ENCODE peak calls at places on chromosome 11, in five cellular contexts. One of them, this sample, is unnamed.

GRCh38 chr11:12523180-12523924 is 146.0 kb downstream of the PARVA start:
- DNase-seq in endothelial cell of umbilical vein: no peak
- DNase-seq in H1: no peak
- DNase-seq in A549: no peak
- DNase-seq in K562: no peak
- DNase-seq in this sample: no peak

GRCh38 chr11:25065711-25066110 is 568.9 kb downstream of the LUZP2 start:
- DNase-seq in A549: peak
- DNase-seq in endothelial cell of umbilical vein: peak
- DNase-seq in K562: no peak
- DNase-seq in H1: no peak
- DNase-seq in this sample: no peak

GRCh38 chr11:61082931-61083531 is 19.3 kb upstream of the CD5 start:
- DNase-seq in endothelial cell of umbilical vein: no peak
- DNase-seq in A549: no peak
- DNase-seq in H1: no peak
- DNase-seq in K562: no peak
- DNase-seq in this sample: no peak

GRCh38 chr11:66480116-66480938 is at the start of gene DPP3:
- DNase-seq in K562: peak
- DNase-seq in A549: peak
- DNase-seq in endothelial cell of umbilical vein: peak
- DNase-seq in H1: peak
- DNase-seq in this sample: peak

GRCh38 chr11:91459840-91460239 is 764.8 kb upstream of the FAT3 start:
- DNase-seq in K562: no peak
- DNase-seq in A549: no peak
- DNase-seq in H1: no peak
- DNase-seq in endothelial cell of umbilical vein: no peak
- DNase-seq in this sample: no peak

GRCh38 chr11:134583397-134583990 is 171.5 kb upstream of the B3GAT1 start:
- DNase-seq in A549: no peak
- DNase-seq in H1: no peak
- DNase-seq in endothelial cell of umbilical vein: no peak
- DNase-seq in K562: no peak
- DNase-seq in this sample: no peak

GRCh38 chr11:113521737-113522517 is 46.7 kb upstream of the DRD2 start:
- DNase-seq in endothelial cell of umbilical vein: no peak
- DNase-seq in H1: no peak
- DNase-seq in K562: no peak
- DNase-seq in A549: no peak
- DNase-seq in this sample: no peak

GRCh38 chr11:123072279-123072678 is 10.3 kb upstream of the HSPA8 start:
- DNase-seq in K562: no peak
- DNase-seq in H1: no peak
- DNase-seq in A549: no peak
- DNase-seq in endothelial cell of umbilical vein: no peak
- DNase-seq in this sample: no peak

GRCh38 chr11:89436071-89436470 is 55.1 kb downstream of the NOX4 start:
- DNase-seq in A549: no peak
- DNase-seq in K562: no peak
- DNase-seq in endothelial cell of umbilical vein: peak
- DNase-seq in H1: no peak
- DNase-seq in this sample: no peak

GRCh38 chr11:102614485-102614884 is 10.6 kb downstream of the MMP20 start:
- DNase-seq in endothelial cell of umbilical vein: no peak
- DNase-seq in K562: no peak
- DNase-seq in H1: no peak
- DNase-seq in A549: peak
- DNase-seq in this sample: no peak

GRCh38 chr11:113400631-113401230 is 13.2 kb downstream of the ANKK1 start:
- DNase-seq in K562: no peak
- DNase-seq in H1: no peak
- DNase-seq in endothelial cell of umbilical vein: no peak
- DNase-seq in A549: no peak
- DNase-seq in this sample: no peak

GRCh38 chr11:35554491-35555237 is 29.2 kb upstream of the PAMR1 start:
- DNase-seq in A549: peak
- DNase-seq in K562: no peak
- DNase-seq in H1: no peak
- DNase-seq in endothelial cell of umbilical vein: no peak
- DNase-seq in this sample: no peak

GRCh38 chr11:47257518-47258316 is at the start of gene NR1H3:
- DNase-seq in endothelial cell of umbilical vein: peak
- DNase-seq in A549: peak
- DNase-seq in H1: peak
- DNase-seq in K562: peak
- DNase-seq in this sample: peak

GRCh38 chr11:64073542-64073941 is 37.8 kb downstream of the FLRT1 start:
- DNase-seq in H1: no peak
- DNase-seq in K562: no peak
- DNase-seq in A549: no peak
- DNase-seq in endothelial cell of umbilical vein: no peak
- DNase-seq in this sample: no peak

GRCh38 chr11:64854534-64855502 is 10.4 kb upstream of the CDC42BPG start:
- DNase-seq in endothelial cell of umbilical vein: peak
- DNase-seq in K562: peak
- DNase-seq in H1: no peak
- DNase-seq in A549: peak
- DNase-seq in this sample: peak

GRCh38 chr11:95337175-95337957 is 106.4 kb upstream of the SESN3 start:
- DNase-seq in K562: no peak
- DNase-seq in H1: peak
- DNase-seq in endothelial cell of umbilical vein: peak
- DNase-seq in A549: no peak
- DNase-seq in this sample: no peak

GRCh38 chr11:118295199-118295598 is 9.3 kb upstream of the CD3E start:
- DNase-seq in endothelial cell of umbilical vein: no peak
- DNase-seq in H1: no peak
- DNase-seq in A549: no peak
- DNase-seq in K562: no peak
- DNase-seq in this sample: no peak

GRCh38 chr11:78419327-78419726 is 1.7 kb upstream of the GAB2 start:
- DNase-seq in A549: peak
- DNase-seq in H1: no peak
- DNase-seq in endothelial cell of umbilical vein: peak
- DNase-seq in K562: no peak
- DNase-seq in this sample: no peak

GRCh38 chr11:26276798-26277424 is 55.0 kb upstream of the ANO3 start:
- DNase-seq in K562: peak
- DNase-seq in endothelial cell of umbilical vein: peak
- DNase-seq in H1: peak
- DNase-seq in A549: peak
- DNase-seq in this sample: peak

GRCh38 chr11:92886243-92886905 is 83.1 kb upstream of the MTNR1B start:
- DNase-seq in H1: peak
- DNase-seq in endothelial cell of umbilical vein: peak
- DNase-seq in K562: peak
- DNase-seq in A549: peak
- DNase-seq in this sample: peak

GRCh38 chr11:65014146-65014960 is at the start of gene ARL2:
- DNase-seq in K562: peak
- DNase-seq in A549: no peak
- DNase-seq in endothelial cell of umbilical vein: no peak
- DNase-seq in H1: peak
- DNase-seq in this sample: peak

GRCh38 chr11:100956321-100956720 is 173.3 kb downstream of the PGR start:
- DNase-seq in endothelial cell of umbilical vein: no peak
- DNase-seq in K562: no peak
- DNase-seq in H1: no peak
- DNase-seq in A549: no peak
- DNase-seq in this sample: no peak

GRCh38 chr11:112817376-112817775 is 143.8 kb upstream of the NCAM1 start:
- DNase-seq in H1: no peak
- DNase-seq in A549: no peak
- DNase-seq in endothelial cell of umbilical vein: no peak
- DNase-seq in K562: no peak
- DNase-seq in this sample: no peak

GRCh38 chr11:134071766-134072403 is 3.0 kb downstream of the JAM3 start:
- DNase-seq in A549: no peak
- DNase-seq in H1: no peak
- DNase-seq in K562: no peak
- DNase-seq in endothelial cell of umbilical vein: no peak
- DNase-seq in this sample: no peak

GRCh38 chr11:32366671-32367070 is 68.7 kb downstream of the WT1 start:
- DNase-seq in K562: no peak
- DNase-seq in H1: no peak
- DNase-seq in A549: no peak
- DNase-seq in endothelial cell of umbilical vein: no peak
- DNase-seq in this sample: no peak

GRCh38 chr11:36041988-36042606 is 98.2 kb downstream of the LDLRAD3 start:
- DNase-seq in endothelial cell of umbilical vein: peak
- DNase-seq in A549: peak
- DNase-seq in K562: peak
- DNase-seq in H1: no peak
- DNase-seq in this sample: no peak

GRCh38 chr11:134079317-134079716 is 10.4 kb downstream of the JAM3 start:
- DNase-seq in H1: no peak
- DNase-seq in A549: no peak
- DNase-seq in endothelial cell of umbilical vein: no peak
- DNase-seq in K562: no peak
- DNase-seq in this sample: no peak

GRCh38 chr11:126340960-126341709 is 14.4 kb upstream of the ST3GAL4 start:
- DNase-seq in endothelial cell of umbilical vein: no peak
- DNase-seq in K562: no peak
- DNase-seq in H1: no peak
- DNase-seq in A549: no peak
- DNase-seq in this sample: no peak
- H3K4me2 ChIP-seq in endothelial cell of umbilical vein: peak
- H3K4me2 ChIP-seq in K562: no peak
- H3K4me2 ChIP-seq in H1: no peak
- H3K4me2 ChIP-seq in A549: peak
- H3K4me2 ChIP-seq in this sample: no peak

GRCh38 chr11:28547395-28547794 is 439.2 kb downstream of the METTL15 start:
- DNase-seq in H1: no peak
- DNase-seq in endothelial cell of umbilical vein: no peak
- DNase-seq in A549: no peak
- DNase-seq in K562: no peak
- DNase-seq in this sample: no peak
- TF ChIP-seq JUN in H1: no peak
- TF ChIP-seq JUN in endothelial cell of umbilical vein: no peak
- TF ChIP-seq JUN in A549: no peak
- TF ChIP-seq JUN in K562: no peak
- TF ChIP-seq JUN in this sample: no peak

DNA sequence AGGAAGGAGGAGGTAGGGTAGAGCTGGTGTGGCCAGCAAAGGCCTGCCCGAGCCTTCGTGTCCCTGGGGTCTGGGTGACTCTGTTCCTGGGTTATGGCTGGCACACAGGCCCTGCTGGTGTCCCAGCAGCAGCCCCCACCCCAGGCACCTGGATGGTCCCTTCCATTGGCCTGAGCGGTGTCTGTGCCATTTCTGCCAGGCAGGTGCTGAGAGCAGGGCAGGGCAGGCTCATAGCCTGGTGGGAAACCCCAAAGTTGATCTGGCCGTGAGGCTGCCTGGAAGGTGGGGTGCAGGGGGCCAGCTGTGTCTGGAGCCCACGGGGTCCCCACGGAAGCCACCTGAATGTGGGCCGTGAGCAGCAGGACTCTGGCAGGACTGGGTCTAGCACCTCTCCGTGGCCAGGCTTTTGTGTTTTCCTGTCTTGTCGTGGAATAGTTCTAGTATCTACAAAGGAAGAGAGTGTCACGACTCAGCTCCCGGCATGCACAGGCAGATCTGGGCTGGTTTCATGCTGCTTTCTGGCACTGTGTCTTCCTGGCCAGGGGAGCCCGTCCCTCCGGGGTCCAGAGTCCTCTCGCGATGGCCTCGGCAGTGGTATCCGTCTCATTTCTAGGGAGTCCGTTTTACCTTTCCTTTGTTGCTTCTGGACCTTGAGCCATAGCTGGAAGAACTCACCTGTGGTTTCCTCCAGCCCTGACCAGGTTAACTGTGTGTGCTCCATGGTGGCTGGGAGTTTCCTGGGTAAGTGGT is 83.7 kb downstream of the KCNQ1 start:
- DNase-seq in H1: no peak
- DNase-seq in K562: no peak
- DNase-seq in A549: no peak
- DNase-seq in endothelial cell of umbilical vein: no peak
- DNase-seq in this sample: no peak
- H3K4me2 ChIP-seq in H1: no peak
- H3K4me2 ChIP-seq in K562: no peak
- H3K4me2 ChIP-seq in A549: no peak
- H3K4me2 ChIP-seq in endothelial cell of umbilical vein: no peak
- H3K4me2 ChIP-seq in this sample: peak

DNA sequence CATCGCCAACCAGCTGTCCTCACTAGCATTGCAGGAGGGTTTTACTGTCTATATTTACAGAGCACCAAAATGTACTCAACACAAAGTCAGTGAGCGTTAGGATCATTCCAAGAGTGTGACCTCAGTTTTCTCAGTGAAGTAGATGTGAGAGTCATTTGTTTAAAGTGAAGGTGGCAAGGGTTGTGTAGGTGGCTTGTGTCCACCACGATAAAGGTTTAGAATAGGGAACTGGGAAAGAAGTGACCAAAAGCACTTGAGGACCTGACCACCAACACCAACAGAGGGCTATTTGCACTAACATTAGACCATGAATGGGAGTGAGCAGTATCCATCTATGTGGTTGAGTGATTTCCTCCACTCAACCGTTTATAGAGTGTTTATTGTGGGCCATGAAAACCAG is 152.5 kb upstream of the POU2AF2 start:
- DNase-seq in H1: no peak
- DNase-seq in endothelial cell of umbilical vein: no peak
- DNase-seq in K562: no peak
- DNase-seq in A549: no peak
- DNase-seq in this sample: no peak
- TF ChIP-seq JUN in H1: no peak
- TF ChIP-seq JUN in endothelial cell of umbilical vein: no peak
- TF ChIP-seq JUN in K562: no peak
- TF ChIP-seq JUN in A549: no peak
- TF ChIP-seq JUN in this sample: no peak

DNA sequence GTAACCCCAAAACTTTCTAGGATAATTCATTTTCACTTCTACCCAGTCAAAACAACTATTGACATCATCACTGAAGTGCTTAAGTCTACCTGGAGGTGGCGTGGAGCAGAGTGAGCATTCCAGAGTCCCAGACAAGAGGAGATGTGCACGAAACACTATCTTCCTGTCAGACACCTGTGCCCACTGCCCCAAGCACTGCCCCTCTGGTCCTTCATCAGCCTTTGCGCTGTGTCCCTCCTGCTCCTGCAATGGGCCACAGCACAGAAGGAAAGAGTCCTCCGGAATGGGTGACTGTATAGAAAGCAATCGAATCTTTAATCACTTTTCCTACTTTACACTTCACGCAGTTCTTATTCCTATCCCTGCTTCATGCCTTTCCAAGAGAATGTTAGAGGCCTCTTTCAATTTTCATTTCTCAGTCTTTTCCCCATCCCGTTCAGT is 512 bp upstream of the GRIA4 start:
- DNase-seq in K562: peak
- DNase-seq in endothelial cell of umbilical vein: peak
- DNase-seq in H1: peak
- DNase-seq in A549: no peak
- DNase-seq in this sample: peak
- H3K4me2 ChIP-seq in K562: no peak
- H3K4me2 ChIP-seq in endothelial cell of umbilical vein: peak
- H3K4me2 ChIP-seq in H1: peak
- H3K4me2 ChIP-seq in A549: no peak
- H3K4me2 ChIP-seq in this sample: no peak